ENCODE peak calls at places on chromosomes 3 and 15, in seven cellular contexts. W is fibroblast of pulmonary artery, H is WTC11, P is spleen, U is fibroblast of lung, E is A549, A is prostate gland. S is an unnamed sample.

GRCh38 chr3:141797819-141798405 is 34.7 kb downstream of the GRK7 start:
- DNase-seq in W (no peak), H (no peak), P (peak), U (no peak), E (no peak), A (peak), S (no peak)

GRCh38 chr3:194333212-194333980 is 17.7 kb downstream of the CPN2 start:
- DNase-seq in W (peak), H (peak), P (peak), U (peak), E (peak), A (peak), S (peak)

GRCh38 chr3:45985532-45986302 is 9.9 kb downstream of the FYCO1 start:
- DNase-seq in W (no peak), H (no peak), P (no peak), U (peak), E (no peak), A (no peak), S (no peak)

GRCh38 chr3:128554465-128555097 is 61.6 kb upstream of the GATA2 start:
- DNase-seq in W (no peak), H (no peak), P (no peak), U (no peak), E (no peak), A (no peak), S (no peak)

GRCh38 chr15:87477759-87478687 is 778.5 kb downstream of the NTRK3 start:
- DNase-seq in W (peak), H (no peak), P (no peak), U (peak), E (peak), A (peak), S (no peak)

GRCh38 chr3:184295771-184296170 is 3.3 kb upstream of the PSMD2 start:
- DNase-seq in W (no peak), H (no peak), P (no peak), U (no peak), E (no peak), A (no peak), S (no peak)

GRCh38 chr3:108088697-108089096 is 2.1 kb downstream of the CD47 start:
- DNase-seq in W (no peak), H (no peak), P (no peak), U (peak), E (no peak), A (no peak), S (no peak)

GRCh38 chr15:99426431-99427105 is 139.2 kb upstream of the MEF2A start:
- DNase-seq in W (no peak), H (no peak), P (peak), U (no peak), E (no peak), A (no peak), S (no peak)

GRCh38 chr15:27244047-27244446 is 273.1 kb downstream of the GABRG3 start:
- DNase-seq in W (no peak), H (no peak), P (no peak), U (no peak), E (no peak), A (no peak), S (no peak)

GRCh38 chr15:33309602-33310276 is 1.0 kb upstream of the RYR3 start:
- DNase-seq in W (peak), H (peak), P (no peak), U (no peak), E (no peak), A (no peak), S (no peak)

GRCh38 chr15:90873998-90874605 is 5.7 kb downstream of the FURIN start:
- DNase-seq in W (no peak), H (peak), P (peak), U (no peak), E (no peak), A (peak), S (no peak)

GRCh38 chr3:34323517-34323916 is 525.1 kb downstream of the PDCD6IP start:
- DNase-seq in W (no peak), H (no peak), P (no peak), U (no peak), E (no peak), A (no peak), S (no peak)

GRCh38 chr3:84836961-84837360 is 121.8 kb upstream of the CADM2 start:
- DNase-seq in W (no peak), H (peak), P (no peak), U (no peak), E (no peak), A (no peak), S (no peak)

GRCh38 chr3:17535173-17535730 is 207.2 kb downstream of the TBC1D5 start:
- DNase-seq in W (no peak), H (no peak), P (no peak), U (no peak), E (no peak), A (no peak), S (no peak)

GRCh38 chr3:127734754-127735473 is 62.2 kb downstream of the ABTB1 start:
- DNase-seq in W (peak), H (no peak), P (peak), U (peak), E (no peak), A (no peak), S (peak)

GRCh38 chr15:51312132-51312531 is 26.3 kb downstream of the CYP19A1 start:
- DNase-seq in W (peak), H (no peak), P (no peak), U (peak), E (no peak), A (no peak), S (peak)

GRCh38 chr15:68431792-68432401 is at the start of gene ITGA11:
- DNase-seq in W (peak), H (peak), P (no peak), U (peak), E (peak), A (peak), S (no peak)

GRCh38 chr3:48296699-48297098 is 36.8 kb downstream of the SPINK8 start:
- DNase-seq in W (no peak), H (no peak), P (no peak), U (no peak), E (no peak), A (no peak), S (no peak)

GRCh38 chr15:42499888-42500609 is 4.6 kb downstream of the SNAP23 start:
- DNase-seq in W (peak), H (no peak), P (no peak), U (no peak), E (no peak), A (no peak), S (no peak)

GRCh38 chr15:57932348-57932747 is 133.2 kb downstream of the ALDH1A2 start:
- DNase-seq in W (no peak), H (peak), P (no peak), U (no peak), E (no peak), A (no peak), S (no peak)

GRCh38 chr15:89353991-89354390 is 19.4 kb upstream of the POLG start:
- DNase-seq in W (no peak), H (no peak), P (peak), U (no peak), E (no peak), A (no peak), S (no peak)

GRCh38 chr3:53941945-53942344 is 50.3 kb upstream of the SELENOK start:
- DNase-seq in W (peak), H (no peak), P (no peak), U (no peak), E (no peak), A (no peak), S (no peak)

GRCh38 chr3:194447161-194447560 is 39.6 kb downstream of the ATP13A3 start:
- DNase-seq in W (no peak), H (no peak), P (no peak), U (no peak), E (no peak), A (no peak), S (no peak)

GRCh38 chr3:30305021-30305420 is 301.4 kb upstream of the TGFBR2 start:
- DNase-seq in W (no peak), H (no peak), P (no peak), U (no peak), E (no peak), A (no peak), S (no peak)

GRCh38 chr3:111695584-111696213 is 100.6 kb upstream of the ZBED2 start:
- DNase-seq in W (peak), H (no peak), P (no peak), U (peak), E (peak), A (no peak), S (peak)

GRCh38 chr3:112739252-112739945 is 98.5 kb upstream of the CCDC80 start:
- DNase-seq in W (peak), H (no peak), P (no peak), U (no peak), E (no peak), A (no peak), S (no peak)
- TF ChIP-seq CTCF in W (no peak), H (no peak), P (no peak), U (no peak), E (no peak), A (no peak), S (no peak)

GRCh38 chr3:182621435-182622240 is 171.7 kb upstream of the ATP11B start:
- DNase-seq in W (no peak), H (no peak), P (no peak), U (no peak), E (no peak), A (no peak), S (no peak)
- TF ChIP-seq CTCF in W (peak), H (no peak), P (no peak), U (no peak), E (peak), A (no peak), S (no peak)

DNA sequence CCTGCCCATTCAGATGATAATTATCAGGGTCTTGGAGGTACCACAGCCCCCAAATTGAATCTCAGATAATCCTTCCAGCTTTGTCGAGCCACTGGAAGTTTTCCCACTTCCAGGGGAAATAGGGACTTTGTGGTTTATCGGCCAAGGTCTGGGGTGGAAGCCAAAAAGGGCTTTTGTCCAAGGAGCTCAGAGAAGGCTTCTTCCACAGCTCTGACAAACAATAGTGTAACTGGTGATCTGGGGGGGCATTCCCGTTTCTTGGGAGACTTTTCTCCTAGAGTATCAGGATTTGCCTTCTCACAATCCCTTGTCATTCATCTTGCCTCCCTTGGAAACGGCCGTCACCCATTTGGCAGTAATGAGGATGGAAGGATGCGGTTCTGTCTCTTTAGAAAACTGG is 18.4 kb downstream of the SRGAP3 start:
- DNase-seq in W (no peak), H (no peak), P (no peak), U (no peak), E (no peak), A (no peak), S (no peak)
- TF ChIP-seq CTCF in W (no peak), H (no peak), P (no peak), U (no peak), E (no peak), A (no peak), S (no peak)

GRCh38 chr15:79337591-79337990 is 26.7 kb downstream of the TMED3 start:
- DNase-seq in W (no peak), H (no peak), P (no peak), U (no peak), E (no peak), A (no peak), S (no peak)

GRCh38 chr15:79339588-79340314 is 28.8 kb downstream of the TMED3 start:
- DNase-seq in W (peak), H (no peak), P (no peak), U (peak), E (peak), A (no peak), S (no peak)

GRCh38 chr15:79341361-79341760 is 30.4 kb downstream of the TMED3 start:
- DNase-seq in W (peak), H (no peak), P (no peak), U (no peak), E (no peak), A (no peak), S (no peak)

DNA sequence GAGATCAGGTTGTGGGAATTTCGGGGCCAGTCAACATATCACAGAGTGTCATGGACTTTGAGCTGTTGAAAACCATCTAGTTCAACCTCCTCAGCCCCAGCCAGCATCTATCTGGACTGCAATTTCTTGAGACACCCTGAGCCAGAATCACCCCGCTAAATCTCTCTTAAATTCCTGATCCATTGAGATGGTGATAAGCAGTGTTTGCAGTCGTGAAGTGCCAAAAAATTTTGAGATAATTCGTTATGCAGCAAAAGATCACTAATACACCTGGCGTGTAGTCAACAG is 29.3 kb downstream of the TMED3 start:
- DNase-seq in W (no peak), H (no peak), P (no peak), U (no peak), E (no peak), A (no peak), S (no peak)
- TF ChIP-seq CTCF in W (no peak), H (no peak), P (no peak), U (no peak), E (no peak), A (no peak), S (no peak)

GRCh38 chr15:29695486-29696167 is 126.6 kb downstream of the TJP1 start:
- DNase-seq in W (no peak), H (peak), P (no peak), U (no peak), E (no peak), A (no peak), S (no peak)
- TF ChIP-seq CTCF in W (no peak), H (no peak), P (no peak), U (no peak), E (peak), A (no peak), S (no peak)

GRCh38 chr3:174397848-174398247 is 461.3 kb upstream of the NAALADL2 start:
- DNase-seq in W (peak), H (no peak), P (no peak), U (peak), E (no peak), A (no peak), S (no peak)
- TF ChIP-seq CTCF in W (peak), H (no peak), P (peak), U (peak), E (peak), A (peak), S (peak)